ENCODE peak calls at places on chromosomes 16 and 17, in eight cellular contexts. Y, B, W, J, Q, L, S and R are unnamed samples.

GRCh38 chr17:81491193-81491592 is 21.4 kb downstream of the ACTG1 start:
- DNase-seq in W (no peak), S (peak), J (peak), Y (no peak), L (no peak), Q (no peak), B (peak), R (no peak)

GRCh38 chr17:48486557-48486956 is 44.3 kb downstream of the HOXB1 start:
- DNase-seq in B (no peak), J (peak), W (no peak), Y (no peak), Q (no peak), S (no peak), L (no peak), R (no peak)

GRCh38 chr16:54411555-54411954 is 125.0 kb upstream of the IRX3 start:
- DNase-seq in J (no peak), S (no peak), Y (no peak), B (peak), L (no peak), W (peak), Q (no peak), R (peak)

GRCh38 chr16:85699628-85700027 is 10.9 kb upstream of the GINS2 start:
- DNase-seq in Y (no peak), S (no peak), J (peak), L (no peak), Q (no peak), B (no peak), W (no peak), R (no peak)

GRCh38 chr16:53743149-53743566 is 39.2 kb downstream of the FTO start:
- DNase-seq in B (peak), J (peak), S (peak), Q (no peak), Y (peak), W (no peak), L (no peak), R (no peak)

GRCh38 chr17:40791808-40792436 is 7.8 kb downstream of the KRT28 start:
- DNase-seq in W (no peak), J (peak), B (no peak), S (no peak), Y (peak), Q (no peak), L (no peak), R (no peak)

GRCh38 chr16:69150146-69150865 is 17.9 kb downstream of the UTP4 start:
- DNase-seq in J (peak), W (peak), B (peak), Q (peak), L (no peak), Y (peak), S (peak), R (peak)

GRCh38 chr17:39175695-39176093 is 9.7 kb upstream of the ARL5C start:
- DNase-seq in Q (no peak), Y (no peak), W (no peak), B (no peak), S (no peak), L (no peak), J (no peak), R (no peak)

GRCh38 chr17:47806913-47807255 is 14.7 kb downstream of the OSBPL7 start:
- DNase-seq in B (no peak), L (no peak), Y (no peak), J (no peak), S (no peak), W (peak), Q (no peak), R (no peak)

GRCh38 chr17:79341529-79341780 is 266.8 kb downstream of the ENGASE start:
- DNase-seq in L (no peak), J (no peak), W (no peak), Y (no peak), S (no peak), B (no peak), Q (no peak), R (no peak)

GRCh38 chr17:21377821-21378396 is 1.8 kb downstream of the KCNJ12 start:
- DNase-seq in L (no peak), B (no peak), Q (no peak), Y (no peak), J (no peak), W (no peak), S (no peak), R (no peak)

GRCh38 chr16:49663081-49664057 is 192.5 kb downstream of the ZNF423 start:
- DNase-seq in J (no peak), S (peak), Q (no peak), B (peak), W (no peak), Y (no peak), L (no peak), R (no peak)

GRCh38 chr16:68079616-68080344 is 5.4 kb upstream of the NFATC3 start:
- DNase-seq in W (peak), L (no peak), S (peak), B (peak), Y (peak), Q (no peak), J (no peak), R (peak)

GRCh38 chr16:2835638-2836493 is 5.8 kb downstream of the ZG16B start:
- DNase-seq in Q (peak), W (peak), S (peak), B (no peak), L (peak), Y (peak), J (peak), R (no peak)

GRCh38 chr17:81514735-81515529 is 2.3 kb upstream of the ACTG1 start:
- DNase-seq in Q (peak), B (peak), Y (peak), L (peak), J (peak), W (peak), S (peak), R (peak)

GRCh38 chr16:27816561-27816960 is 247.0 kb downstream of the GSG1L start:
- DNase-seq in S (no peak), W (no peak), B (no peak), L (no peak), J (no peak), Y (no peak), Q (no peak), R (no peak)

GRCh38 chr17:42248351-42249179 is 27.6 kb downstream of the STAT5B start:
- DNase-seq in L (peak), S (peak), J (no peak), Q (peak), W (peak), Y (peak), B (peak), R (peak)

GRCh38 chr16:71515026-71515425 is 11.2 kb upstream of the CHST4 start:
- DNase-seq in S (peak), B (no peak), Q (no peak), W (no peak), Y (no peak), L (no peak), J (no peak), R (no peak)

GRCh38 chr16:79698341-79698753 is 97.8 kb upstream of the MAF start:
- DNase-seq in L (no peak), W (no peak), Y (no peak), Q (no peak), S (no peak), B (no peak), J (no peak), R (peak)

GRCh38 chr16:5604770-5605169 is 507.2 kb upstream of the EEF2KMT start:
- DNase-seq in B (peak), J (peak), L (no peak), S (no peak), Q (no peak), Y (no peak), W (no peak), R (no peak)

GRCh38 chr16:9302102-9302501 is 210.7 kb downstream of the HAPSTR1 start:
- DNase-seq in Y (no peak), J (no peak), L (no peak), S (peak), Q (peak), W (no peak), B (no peak), R (peak)

GRCh38 chr17:28196637-28197036 is 122.4 kb upstream of the TMEM97 start:
- DNase-seq in W (no peak), Q (no peak), S (no peak), Y (no peak), B (peak), J (no peak), L (no peak), R (no peak)

DNA sequence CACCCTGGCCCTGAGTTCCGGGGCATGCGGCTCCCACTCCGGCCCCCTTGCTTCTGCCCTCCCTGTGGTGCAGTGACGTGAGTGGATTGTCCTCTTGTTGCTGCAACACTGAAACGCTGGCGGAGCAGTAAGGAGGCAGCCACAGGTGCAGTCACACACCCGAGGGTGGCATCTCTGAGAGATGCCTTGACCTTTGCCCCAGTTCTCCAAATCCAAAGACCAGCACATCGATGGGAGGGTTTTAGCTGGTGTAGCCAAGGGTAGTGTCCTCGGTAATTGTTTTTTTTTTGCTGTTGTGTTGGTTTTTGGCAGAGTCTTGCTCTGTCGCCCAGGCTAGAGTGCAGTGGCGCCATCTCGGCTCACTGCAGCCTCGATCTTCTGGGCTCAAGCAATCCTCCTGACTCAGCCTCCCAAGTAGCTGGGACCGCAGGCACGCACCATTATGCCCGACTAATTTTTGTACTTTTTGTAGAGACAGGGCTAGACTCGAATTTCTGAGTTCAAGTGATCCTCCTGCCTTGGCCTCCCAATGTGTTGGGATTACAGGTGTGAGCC is 2.5 kb upstream of the RPL13 start:
- DNase-seq in B (no peak), Q (no peak), W (no peak), Y (no peak), S (no peak), J (no peak), L (no peak), R (no peak)
- TF ChIP-seq POLR2A in B (no peak), Q (no peak), W (no peak), Y (no peak), S (no peak), J (no peak), L (no peak), R (no peak)

GRCh38 chr17:36542755-36543154 is 2.0 kb upstream of the GGNBP2 start:
- DNase-seq in L (no peak), W (no peak), S (no peak), Q (no peak), J (no peak), Y (no peak), B (no peak), R (no peak)

GRCh38 chr17:36545093-36545464 is 360 bp downstream of the GGNBP2 start:
- DNase-seq in W (no peak), L (no peak), Q (no peak), B (no peak), Y (no peak), J (no peak), S (no peak), R (no peak)

GRCh38 chr17:36545465-36546417 is 1.0 kb downstream of the GGNBP2 start:
- DNase-seq in J (peak), B (peak), S (peak), L (peak), Y (peak), Q (peak), W (peak), R (peak)

GRCh38 chr17:36544049-36544319 is 735 bp upstream of the GGNBP2 start:
- DNase-seq in S (no peak), Q (peak), J (peak), L (no peak), W (peak), Y (peak), B (peak), R (no peak)

DNA sequence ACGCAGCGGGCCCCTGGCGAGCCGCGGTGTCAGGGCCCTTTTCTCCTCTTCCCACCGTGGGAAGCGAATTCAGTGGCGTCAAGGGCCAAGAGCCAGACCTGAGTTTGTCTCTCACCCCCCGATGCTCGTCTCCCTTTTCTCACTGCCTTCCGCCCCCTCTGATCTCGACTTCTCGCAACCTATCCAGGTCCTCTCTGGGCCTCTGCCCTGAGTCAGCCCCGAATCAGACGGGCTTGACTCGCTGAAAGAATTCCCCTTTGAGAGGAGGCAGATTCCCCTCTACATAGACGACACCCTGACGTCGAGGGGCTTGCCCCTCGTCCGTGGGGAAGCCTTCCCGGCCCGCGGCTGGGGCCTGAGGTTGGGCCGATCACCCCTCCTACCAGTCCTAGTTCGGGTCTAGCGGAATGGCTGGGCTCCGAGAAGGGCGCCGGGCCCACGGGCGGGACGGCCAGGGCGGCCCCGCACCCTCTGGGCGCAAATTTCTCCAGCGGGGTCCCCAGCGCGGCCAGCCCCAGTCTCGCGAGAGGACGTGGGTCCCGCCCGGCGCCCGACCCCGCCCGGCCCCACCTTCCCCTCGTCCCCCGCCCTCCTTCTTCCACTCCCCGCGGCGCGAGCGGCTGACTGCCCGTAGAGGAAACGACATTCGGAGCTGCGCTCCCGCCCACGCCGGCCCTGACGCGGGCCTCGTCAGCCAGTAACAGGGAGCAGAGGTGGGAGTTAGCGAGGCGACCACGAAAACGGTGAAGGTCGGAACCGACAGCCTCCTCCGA is at the start of gene GGNBP2:
- DNase-seq in Q (peak), W (peak), L (peak), B (peak), S (peak), J (peak), Y (peak), R (peak)
- TF ChIP-seq POLR2A in Q (peak), W (peak), L (peak), B (peak), S (peak), J (peak), Y (peak), R (peak)

GRCh38 chr16:56519459-56520250 is at the start of gene BBS2:
- DNase-seq in J (peak), Y (peak), S (peak), L (peak), B (peak), Q (peak), W (peak), R (peak)
- TF ChIP-seq POLR2A in J (peak), Y (peak), S (peak), L (peak), B (no peak), Q (peak), W (no peak), R (peak)

GRCh38 chr17:77127735-77128361 is 12.9 kb upstream of the SEC14L1 start:
- DNase-seq in B (no peak), S (peak), Y (no peak), Q (peak), W (peak), L (peak), J (no peak), R (no peak)

GRCh38 chr17:77126519-77126918 is 14.2 kb upstream of the SEC14L1 start:
- DNase-seq in S (peak), W (peak), B (peak), J (peak), Q (no peak), L (peak), Y (peak), R (no peak)

GRCh38 chr17:77120866-77121265 is 19.9 kb upstream of the SEC14L1 start:
- DNase-seq in S (no peak), Q (no peak), J (no peak), B (no peak), Y (peak), L (no peak), W (no peak), R (no peak)

GRCh38 chr17:77125432-77125901 is 15.3 kb upstream of the SEC14L1 start:
- DNase-seq in L (no peak), B (no peak), Y (peak), S (no peak), Q (no peak), W (no peak), J (peak), R (no peak)

DNA sequence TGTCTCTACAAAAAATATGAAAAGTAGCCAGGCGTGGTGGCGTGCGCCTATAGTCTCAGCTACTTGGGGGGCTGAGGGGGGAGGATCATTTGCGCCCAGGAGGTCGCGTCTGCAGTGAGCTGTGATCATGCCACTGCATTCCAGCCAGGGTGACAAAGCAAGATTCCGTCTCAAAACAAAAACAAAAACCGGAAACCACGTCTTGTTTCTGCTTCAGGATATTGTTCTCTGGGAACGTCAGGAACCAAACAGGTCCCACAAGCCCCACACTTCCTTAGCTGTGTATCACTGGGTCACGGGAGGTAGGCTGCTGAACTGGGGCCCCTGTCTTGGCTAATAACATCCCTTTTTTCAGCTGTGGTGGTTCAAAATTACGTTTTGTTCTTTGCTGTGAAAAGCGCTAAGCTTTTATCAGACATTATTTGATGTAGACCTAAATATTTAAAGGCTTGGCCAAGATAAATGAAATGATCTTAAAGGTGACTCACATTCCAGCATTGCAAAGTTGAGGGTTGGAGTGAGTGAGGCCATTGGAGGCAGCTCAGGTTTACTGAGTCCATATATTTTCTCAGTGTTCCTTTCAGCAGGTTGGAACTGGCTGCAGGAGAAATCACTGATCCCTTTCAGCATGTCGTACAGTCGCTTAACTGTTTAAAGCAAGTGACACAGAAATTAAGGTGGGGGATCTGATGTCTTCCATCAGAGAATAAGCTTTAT is 16.4 kb upstream of the SEC14L1 start:
- DNase-seq in L (no peak), W (peak), B (no peak), S (no peak), Y (peak), Q (peak), J (peak), R (no peak)
- TF ChIP-seq POLR2A in L (no peak), W (no peak), B (no peak), S (no peak), Y (peak), Q (no peak), J (no peak), R (no peak)

DNA sequence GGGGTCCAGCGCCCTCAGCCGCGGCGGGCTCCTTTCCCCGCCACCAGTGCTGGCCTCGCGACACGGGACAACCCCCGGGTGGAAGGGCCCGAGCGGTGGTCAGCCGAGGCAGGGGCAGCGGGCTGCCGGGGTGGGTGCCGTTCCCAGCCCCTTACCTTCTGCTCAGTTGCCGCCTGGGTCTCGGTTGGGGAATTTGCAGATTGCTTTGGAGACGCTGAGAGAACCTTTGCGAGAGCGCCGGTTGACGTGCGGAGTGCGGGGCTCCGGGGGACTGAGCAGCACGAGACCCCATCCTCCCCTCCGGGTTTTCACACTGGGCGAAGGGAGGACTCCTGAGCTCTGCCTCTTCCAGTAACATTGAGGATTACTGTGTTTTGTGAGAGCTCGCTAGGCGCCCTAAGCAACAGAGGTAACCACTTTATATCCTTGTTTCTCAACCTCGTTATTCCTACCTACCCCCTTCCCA is 381 bp downstream of the CTNS start:
- DNase-seq in B (no peak), Y (no peak), W (no peak), J (no peak), Q (no peak), L (no peak), S (no peak), R (no peak)
- TF ChIP-seq POLR2A in B (no peak), Y (no peak), W (no peak), J (no peak), Q (no peak), L (no peak), S (no peak), R (no peak)

GRCh38 chr16:727291-727977 is 528 bp downstream of the HAGHL start:
- DNase-seq in Q (no peak), S (peak), W (no peak), Y (no peak), B (no peak), J (no peak), L (no peak), R (no peak)
- TF ChIP-seq POLR2A in Q (no peak), S (peak), W (no peak), Y (no peak), B (no peak), J (no peak), L (no peak), R (no peak)

GRCh38 chr16:56916571-56917403 is 15.2 kb upstream of the HERPUD1 start:
- DNase-seq in Q (peak), Y (no peak), S (peak), L (no peak), B (no peak), W (no peak), J (no peak), R (no peak)

GRCh38 chr16:56915311-56916105 is 16.4 kb upstream of the HERPUD1 start:
- DNase-seq in Q (peak), J (no peak), B (no peak), L (no peak), W (no peak), S (no peak), Y (peak), R (no peak)

GRCh38 chr16:56921571-56921970 is 10.4 kb upstream of the HERPUD1 start:
- DNase-seq in W (no peak), L (no peak), S (no peak), B (no peak), Y (no peak), J (no peak), Q (no peak), R (no peak)

GRCh38 chr16:56918467-56919012 is 13.4 kb upstream of the HERPUD1 start:
- DNase-seq in J (no peak), L (no peak), Y (no peak), S (no peak), Q (no peak), B (no peak), W (no peak), R (no peak)

DNA sequence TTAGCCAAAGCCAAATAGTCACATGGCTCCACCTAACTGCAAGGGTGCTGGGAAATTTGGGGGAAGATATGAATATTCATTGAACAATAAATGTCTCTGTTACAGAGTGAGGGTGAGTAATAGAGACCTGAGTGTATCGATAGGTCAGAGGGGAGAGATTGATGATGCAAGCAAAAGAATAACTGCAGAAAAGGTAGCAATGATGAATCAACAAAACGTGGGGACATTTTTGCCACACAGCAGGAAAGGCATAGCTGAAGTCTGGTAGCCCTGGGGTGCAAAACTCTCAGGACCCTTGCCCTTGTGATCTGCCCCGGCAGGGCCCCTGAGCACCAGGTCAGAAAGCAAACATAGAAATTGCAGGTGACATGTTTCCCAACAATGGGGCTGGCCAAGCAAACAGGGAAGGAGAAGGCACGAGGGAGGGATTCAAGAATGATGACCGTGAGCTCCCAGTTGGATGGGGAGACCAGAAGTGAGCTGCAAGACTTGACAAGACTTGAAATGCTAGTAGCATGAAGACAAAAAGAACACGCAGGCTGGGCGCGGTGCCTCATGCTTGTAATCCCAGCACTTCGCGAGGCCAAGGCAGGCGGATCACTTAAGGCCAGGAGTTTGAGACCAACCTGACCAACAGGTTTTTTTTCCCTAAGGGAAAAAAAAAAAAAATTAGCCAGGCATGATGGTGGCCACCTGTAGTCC is 12.7 kb upstream of the HERPUD1 start:
- DNase-seq in Y (no peak), J (no peak), B (no peak), L (peak), S (no peak), W (no peak), Q (peak), R (no peak)
- TF ChIP-seq POLR2A in Y (no peak), J (no peak), B (no peak), L (no peak), S (no peak), W (no peak), Q (no peak), R (no peak)